ENCODE peak calls at places on chromosomes 3 and 15, in seven cellular contexts. N, F, Y, T, M, U and V are unnamed samples.

GRCh38 chr3:179896507-179896906 is 140.2 kb downstream of the PEX5L start:
- DNase-seq in F (no peak), U (no peak), T (no peak), Y (no peak), N (no peak), M (no peak), V (no peak)

GRCh38 chr3:84961492-84962255 is 2.9 kb downstream of the CADM2 start:
- DNase-seq in N (no peak), F (no peak), U (no peak), Y (no peak), M (no peak), T (no peak), V (no peak)

GRCh38 chr3:115905871-115906270 is 282.6 kb downstream of the GAP43 start:
- DNase-seq in N (no peak), F (no peak), M (no peak), T (no peak), U (no peak), Y (no peak), V (no peak)

GRCh38 chr3:172536993-172537419 is 13.8 kb upstream of the TNFSF10 start:
- DNase-seq in N (no peak), Y (no peak), M (no peak), T (no peak), U (no peak), F (no peak), V (no peak)

GRCh38 chr15:66721954-66722353 is 19.9 kb downstream of the SMAD6 start:
- DNase-seq in N (no peak), Y (no peak), F (no peak), M (no peak), T (no peak), U (no peak), V (no peak)

GRCh38 chr3:120908803-120909601 is 997 bp downstream of the STXBP5L start:
- DNase-seq in M (peak), T (no peak), F (no peak), U (no peak), N (no peak), Y (no peak), V (no peak)

GRCh38 chr3:30140356-30140755 is 466.0 kb upstream of the TGFBR2 start:
- DNase-seq in T (no peak), M (no peak), U (no peak), N (no peak), F (no peak), Y (no peak), V (no peak)

GRCh38 chr3:196518999-196519737 is 4.0 kb upstream of the SMCO1 start:
- DNase-seq in N (no peak), F (peak), Y (peak), U (peak), T (no peak), M (peak), V (peak)

GRCh38 chr3:100402150-100402706 is 889 bp downstream of the LNP1 start:
- DNase-seq in Y (no peak), M (peak), U (peak), T (peak), N (peak), F (no peak), V (peak)

GRCh38 chr3:32467333-32468070 is 35.1 kb downstream of the CMTM6 start:
- DNase-seq in F (peak), T (peak), Y (peak), M (peak), U (peak), N (no peak), V (peak)

GRCh38 chr3:133371181-133371580 is 28.7 kb upstream of the BFSP2 start:
- DNase-seq in M (no peak), T (no peak), N (no peak), U (no peak), Y (no peak), F (no peak), V (no peak)

GRCh38 chr3:140896997-140897396 is 44.6 kb upstream of the SLC25A36 start:
- DNase-seq in N (no peak), U (peak), F (no peak), T (no peak), Y (no peak), M (peak), V (no peak)

GRCh38 chr15:75695634-75696302 is 16.9 kb downstream of the CSPG4 start:
- DNase-seq in N (no peak), Y (no peak), T (no peak), M (no peak), U (no peak), F (no peak), V (no peak)

GRCh38 chr3:105085506-105085905 is 281.2 kb upstream of the ALCAM start:
- DNase-seq in N (no peak), T (no peak), M (no peak), Y (peak), F (no peak), U (no peak), V (no peak)

GRCh38 chr15:85337398-85338074 is 42.9 kb upstream of the AKAP13 start:
- DNase-seq in M (peak), F (no peak), N (no peak), Y (no peak), U (no peak), T (no peak), V (no peak)

GRCh38 chr3:152941825-152942224 is 106.9 kb downstream of the P2RY1 start:
- DNase-seq in U (no peak), Y (no peak), F (no peak), N (no peak), T (no peak), M (no peak), V (no peak)

GRCh38 chr3:152938974-152939636 is 104.2 kb downstream of the P2RY1 start:
- DNase-seq in M (no peak), T (no peak), Y (no peak), F (no peak), N (no peak), U (no peak), V (no peak)

GRCh38 chr3:152942366-152942765 is 107.4 kb downstream of the P2RY1 start:
- DNase-seq in M (no peak), N (no peak), Y (no peak), U (no peak), F (no peak), T (no peak), V (no peak)

GRCh38 chr3:152937234-152937633 is 102.3 kb downstream of the P2RY1 start:
- DNase-seq in N (no peak), F (no peak), T (no peak), U (no peak), Y (no peak), M (no peak), V (peak)
- TF ChIP-seq CTCF in N (no peak), F (peak), T (no peak), U (no peak), Y (no peak), M (no peak), V (peak)

DNA sequence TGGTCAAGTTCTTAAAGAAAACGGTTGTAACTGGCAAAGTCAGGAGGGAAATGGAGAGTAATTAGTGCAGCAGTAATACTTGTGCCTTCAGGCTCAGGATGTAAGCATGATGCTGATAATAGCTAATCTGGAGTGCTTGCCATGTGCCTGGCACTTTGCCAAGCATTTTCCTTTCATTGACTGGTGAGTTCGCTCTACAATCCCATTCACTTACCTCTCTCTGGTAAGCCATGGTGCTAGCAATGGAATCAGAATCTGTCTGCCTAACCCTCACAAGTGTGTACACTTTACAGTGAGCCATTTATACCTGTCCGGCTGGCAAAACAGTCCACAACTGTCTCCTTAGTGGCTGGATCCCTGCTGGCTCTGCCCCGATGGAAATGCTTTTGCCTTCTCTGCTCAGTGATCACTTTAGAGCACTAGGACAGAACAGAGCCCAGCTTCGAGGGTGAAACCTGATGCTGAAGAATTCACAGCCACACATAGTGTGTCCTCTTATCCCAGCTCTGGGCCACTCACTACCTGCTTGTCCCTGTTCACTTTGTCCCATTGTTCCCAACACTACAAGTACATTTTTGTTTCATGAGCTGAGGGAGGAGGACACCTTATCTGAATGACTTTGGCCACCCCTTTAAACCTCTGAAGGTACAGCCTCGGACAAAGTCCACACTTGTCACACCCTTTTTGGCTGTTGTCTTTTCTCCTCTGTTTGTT is 10.3 kb downstream of the CHP1 start:
- DNase-seq in F (no peak), N (no peak), T (no peak), Y (no peak), U (no peak), M (no peak), V (peak)
- H3K4me3 ChIP-seq in F (no peak), N (no peak), T (no peak), Y (no peak), U (no peak), M (no peak), V (no peak)

DNA sequence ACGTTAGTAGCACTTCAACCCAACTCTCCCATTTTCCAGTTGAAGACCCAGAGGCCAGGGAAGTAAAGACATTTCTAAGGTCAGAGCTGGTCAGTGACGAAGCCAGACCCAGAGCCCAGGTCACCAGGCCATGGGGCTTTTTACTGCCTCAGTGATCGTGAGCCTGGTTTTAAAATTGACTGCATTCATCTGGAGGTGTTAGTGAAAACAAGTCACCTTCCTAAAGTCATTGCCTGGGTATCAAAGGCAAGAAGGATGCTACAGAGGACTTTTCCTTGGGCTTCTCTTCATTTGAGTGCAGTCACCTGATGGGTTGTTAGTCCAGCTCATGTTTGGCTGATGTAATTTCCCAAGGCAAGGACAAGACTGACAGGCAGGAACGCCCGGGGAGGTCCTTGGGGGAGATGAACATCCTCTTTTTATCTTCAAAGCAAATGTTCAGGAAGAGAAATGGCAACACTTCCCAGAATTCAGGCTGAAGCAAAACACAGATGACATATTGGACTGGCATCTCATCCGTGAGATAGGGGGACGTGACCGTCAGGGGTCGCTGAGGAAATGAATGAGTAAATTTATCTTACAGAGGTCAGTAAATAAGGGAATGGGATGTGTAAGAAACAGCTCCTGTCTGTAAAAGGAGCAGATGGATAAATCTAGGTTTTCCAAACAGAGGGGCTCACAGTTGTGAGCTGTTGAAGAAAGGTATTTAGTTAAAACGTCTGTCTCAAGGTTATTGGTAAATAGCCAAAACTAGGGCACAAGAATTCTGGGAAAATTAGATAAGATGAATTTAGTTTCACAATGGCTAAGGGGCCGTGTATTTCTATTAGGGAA is 201.2 kb downstream of the OPA1 start:
- DNase-seq in T (no peak), U (no peak), F (no peak), N (no peak), M (no peak), Y (no peak), V (peak)
- TF ChIP-seq CTCF in T (no peak), U (no peak), F (no peak), N (no peak), M (no peak), Y (no peak), V (peak)

DNA sequence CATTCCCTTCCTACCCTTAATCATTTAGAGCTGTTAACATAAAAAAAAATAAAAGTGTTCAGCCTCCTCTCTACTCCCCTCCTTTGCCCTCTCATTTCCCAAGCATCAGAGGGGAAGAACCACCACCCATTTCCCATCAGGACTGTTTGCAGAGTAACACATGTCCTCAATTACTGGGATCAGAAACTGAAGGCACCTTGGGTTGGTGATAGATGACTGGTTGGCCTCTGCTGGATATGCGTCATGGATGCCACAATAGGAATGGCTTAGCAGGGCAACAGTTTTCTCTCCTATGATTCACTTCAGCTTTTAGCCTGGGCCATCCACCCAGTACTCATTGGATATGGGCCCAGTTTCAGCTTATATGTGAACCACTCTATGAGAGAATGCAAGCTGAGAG is 54.2 kb downstream of the DUT start:
- DNase-seq in N (peak), T (peak), U (peak), F (no peak), M (peak), Y (peak), V (peak)
- H3K4me3 ChIP-seq in N (no peak), T (no peak), U (no peak), F (no peak), M (no peak), Y (no peak), V (no peak)